ENCODE peak calls at places on chromosomes 7 and 10, in seven cellular contexts. J, L, O, Y, S, E and T are unnamed samples.

GRCh38 chr10:121926669-121927360 is 1.0 kb downstream of the ATE1 start:
- DNase-seq in O (peak; percentile 19), S (no peak), L (peak; percentile 7), E (no peak), J (no peak), Y (no peak), T (no peak)

GRCh38 chr10:94351089-94351488 is 11.7 kb downstream of the NOC3L start:
- DNase-seq in Y (no peak), J (no peak), L (no peak), O (no peak), S (no peak), E (no peak), T (no peak)

GRCh38 chr7:140196361-140197217 is 19.8 kb upstream of the KDM7A start:
- DNase-seq in J (no peak), S (no peak), Y (no peak), O (no peak), E (no peak), L (no peak), T (no peak)

GRCh38 chr7:78080811-78081210 is 282.2 kb downstream of the PHTF2 start:
- DNase-seq in E (no peak), S (no peak), Y (no peak), O (no peak), J (no peak), L (no peak), T (no peak)

GRCh38 chr7:47449810-47450586 is 131.9 kb downstream of the TNS3 start:
- DNase-seq in L (no peak), E (no peak), O (no peak), Y (no peak), S (no peak), J (no peak), T (no peak)

GRCh38 chr7:17298840-17299476 is 506 bp downstream of the AHR start:
- DNase-seq in Y (peak; percentile 78), S (no peak), J (peak; percentile 35), L (no peak), E (no peak), O (peak; percentile 9), T (peak; percentile 10)

GRCh38 chr7:82705831-82706230 is 262.3 kb upstream of the CACNA2D1 start:
- DNase-seq in O (no peak), L (no peak), Y (no peak), J (no peak), S (no peak), E (no peak), T (no peak)

GRCh38 chr7:79434098-79434497 is 19.4 kb downstream of the MAGI2 start:
- DNase-seq in L (no peak), Y (no peak), E (no peak), O (no peak), J (no peak), S (no peak), T (no peak)

GRCh38 chr7:25069900-25070443 is 55.1 kb downstream of the CYCS start:
- DNase-seq in L (peak; percentile 78), O (peak; percentile 35), J (peak; percentile 83), S (no peak), Y (peak; percentile 53), E (peak; percentile 64), T (peak; percentile 39)

GRCh38 chr7:48924433-48924832 is at the start of gene CDC14C:
- DNase-seq in L (no peak), J (peak; percentile 5), Y (no peak), O (no peak), E (no peak), S (no peak), T (no peak)

GRCh38 chr10:108544500-108545120 is 1378.7 kb downstream of the XPNPEP1 start:
- DNase-seq in S (no peak), E (peak; percentile 3), Y (peak; percentile 83), J (peak; percentile 39), O (no peak), L (peak; percentile 35), T (no peak)

DNA sequence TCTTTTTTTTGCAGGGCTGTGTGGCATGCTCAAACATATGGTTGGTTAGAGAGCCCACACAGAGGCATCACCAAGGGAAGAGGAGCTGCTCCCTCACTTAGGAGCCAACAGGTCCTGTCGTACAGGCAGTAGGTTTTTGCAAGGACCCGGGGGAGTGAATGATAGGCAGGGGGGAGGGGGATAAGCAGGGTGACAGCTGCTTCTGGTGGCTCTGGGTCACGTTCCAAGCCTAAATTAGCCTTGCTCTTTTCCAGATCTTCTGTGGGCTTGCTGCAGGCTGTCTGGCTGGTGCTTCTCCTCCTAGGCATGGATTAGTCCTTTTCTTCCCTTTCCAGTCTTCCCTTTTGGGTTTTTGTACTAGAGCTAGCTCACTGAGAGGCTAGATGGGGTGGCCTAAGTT is 117.7 kb upstream of the PODXL start:
- DNase-seq in O (no peak), L (no peak), J (no peak), Y (no peak), E (no peak), S (no peak), T (no peak)
- TF ChIP-seq TAF1 in O (no peak), L (no peak), J (no peak), Y (no peak), E (no peak), S (no peak), T (no peak)

GRCh38 chr7:2104107-2104710 is 128.5 kb downstream of the MAD1L1 start:
- DNase-seq in S (no peak), L (peak; percentile 96), E (peak; percentile 51), J (peak; percentile 99), O (peak; percentile 88), Y (peak; percentile 88), T (peak; percentile 88)
- TF ChIP-seq TAF1 in S (no peak), L (peak; percentile 28), E (no peak), J (no peak), O (no peak), Y (no peak), T (no peak)

GRCh38 chr10:77160679-77161078 is 476.9 kb downstream of the KCNMA1 start:
- DNase-seq in L (no peak), S (no peak), O (no peak), J (no peak), E (no peak), Y (no peak), T (no peak)
- TF ChIP-seq TAF1 in L (no peak), S (no peak), O (no peak), J (no peak), E (no peak), Y (no peak), T (no peak)

GRCh38 chr7:135308583-135309327 is 75.1 kb downstream of the STRA8 start:
- DNase-seq in J (no peak), O (no peak), Y (no peak), L (no peak), E (no peak), S (no peak), T (no peak)
- TF ChIP-seq TAF1 in J (no peak), O (no peak), Y (no peak), L (no peak), E (no peak), S (no peak), T (no peak)

DNA sequence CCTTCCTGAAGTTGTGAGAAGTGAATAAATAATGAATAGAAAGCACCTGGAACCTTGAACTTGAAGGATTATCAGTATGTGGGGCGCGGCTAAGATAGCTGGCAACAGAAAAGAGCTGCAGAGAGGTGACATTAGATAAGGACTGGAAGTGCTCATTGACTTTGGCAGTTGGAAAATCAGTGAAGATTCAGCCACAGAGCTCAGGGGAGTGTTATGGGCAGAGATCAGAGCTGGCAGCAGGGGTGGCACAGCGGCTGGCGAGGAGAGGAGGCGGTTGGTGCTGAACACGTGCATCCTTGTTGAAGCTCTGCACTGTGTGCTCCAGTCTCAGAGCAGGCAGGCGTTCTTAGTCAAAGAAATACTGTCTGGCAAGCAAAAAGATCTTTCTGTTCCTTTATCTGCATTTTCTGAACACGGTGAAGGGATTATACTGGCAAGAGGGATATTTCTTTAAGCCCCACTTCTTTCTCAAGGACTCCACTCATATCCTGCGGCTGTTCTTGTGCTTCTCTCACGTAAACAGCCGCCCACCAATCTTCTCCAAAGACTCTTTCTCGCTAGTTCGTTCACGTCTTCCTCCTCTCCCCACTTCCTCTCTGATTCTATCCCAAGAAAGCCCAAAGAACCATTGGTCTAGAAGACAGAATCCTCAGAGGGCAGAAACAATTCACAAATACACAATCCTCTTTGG is 38.7 kb upstream of the ADD3 start:
- DNase-seq in E (no peak), S (no peak), O (no peak), J (no peak), L (no peak), Y (no peak), T (no peak)
- TF ChIP-seq TAF1 in E (no peak), S (no peak), O (no peak), J (no peak), L (no peak), Y (no peak), T (no peak)

GRCh38 chr10:119521443-119522204 is 20.9 kb downstream of the RGS10 start:
- DNase-seq in L (no peak), J (no peak), S (no peak), E (peak; percentile 76), Y (no peak), O (no peak), T (no peak)
- TF ChIP-seq TAF1 in L (no peak), J (no peak), S (no peak), E (no peak), Y (no peak), O (no peak), T (no peak)

GRCh38 chr10:59678884-59679301 is 30.8 kb downstream of the SLC16A9 start:
- DNase-seq in E (no peak), S (no peak), O (no peak), L (no peak), Y (no peak), J (no peak), T (no peak)
- TF ChIP-seq TAF1 in E (no peak), S (no peak), O (no peak), L (no peak), Y (no peak), J (no peak), T (no peak)